ENCODE peak calls at places on chromosomes 4 and X, in four cellular contexts. I, H, T and V are unnamed samples.

GRCh38 chr4:67104145-67104544 is 441.2 kb downstream of the CENPC start:
- DNase-seq in T (no peak), I (no peak), H (peak; percentile 23), V (no peak)

GRCh38 chr4:41129128-41129754 is 85.1 kb downstream of the APBB2 start:
- DNase-seq in H (no peak), T (no peak), I (no peak), V (no peak)

GRCh38 chr4:158172558-158173258 is at the start of gene GASK1B:
- DNase-seq in T (peak; percentile 87), H (peak; percentile 22), I (peak; percentile 41), V (peak; percentile 79)

GRCh38 chr4:110487873-110488272 is 11.9 kb downstream of the ENPEP start:
- DNase-seq in I (no peak), T (peak; percentile 27), H (peak; percentile 72), V (no peak)

GRCh38 chr4:22997358-22998224 is 304.9 kb downstream of the GBA3 start:
- DNase-seq in T (no peak), I (no peak), H (peak; percentile 64), V (no peak)

GRCh38 chr4:130077275-130077674 is 981.3 kb downstream of the C4orf33 start:
- DNase-seq in I (no peak), H (no peak), T (no peak), V (no peak)

GRCh38 chrX:86830685-86831084 is 682.4 kb downstream of the DACH2 start:
- DNase-seq in I (no peak), T (no peak), H (no peak), V (no peak)

GRCh38 chr4:9970399-9971011 is 50.8 kb downstream of the SLC2A9 start:
- DNase-seq in I (no peak), H (no peak), T (no peak), V (no peak)

GRCh38 chr4:154416183-154416543 is 75.4 kb downstream of the DCHS2 start:
- DNase-seq in I (peak; percentile 42), H (peak; percentile 22), T (no peak), V (no peak)

GRCh38 chr4:174198396-174199179 is 84.9 kb downstream of the FBXO8 start:
- DNase-seq in I (no peak), T (peak; percentile 98), H (no peak), V (peak; percentile 68)

GRCh38 chrX:40908857-40909475 is 173.6 kb upstream of the MED14 start:
- DNase-seq in T (peak; percentile 77), I (no peak), H (no peak), V (peak; percentile 83)

GRCh38 chr4:1109898-1110506 is 3.4 kb downstream of the RNF212 start:
- DNase-seq in T (no peak), H (no peak), I (no peak), V (no peak)

GRCh38 chr4:8160233-8160560 is 1.6 kb upstream of the ABLIM2 start:
- DNase-seq in T (no peak), H (no peak), I (no peak), V (no peak)

GRCh38 chr4:80790152-80790551 is 240.4 kb upstream of the BMP3 start:
- DNase-seq in I (no peak), T (no peak), H (no peak), V (no peak)

GRCh38 chr4:95318044-95318443 is 230.7 kb downstream of the UNC5C start:
- DNase-seq in T (no peak), H (no peak), I (no peak), V (no peak)

GRCh38 chr4:145155268-145155870 is 25.0 kb downstream of the OTUD4 start:
- DNase-seq in H (no peak), T (no peak), I (no peak), V (no peak)

GRCh38 chrX:119826399-119826959 is 26.3 kb downstream of the UPF3B start:
- DNase-seq in T (peak; percentile 28), H (no peak), I (no peak), V (peak; percentile 15)

GRCh38 chrX:22746081-22746480 is 253.7 kb upstream of the DDX53 start:
- DNase-seq in I (no peak), H (no peak), T (no peak), V (no peak)

GRCh38 chrX:13066391-13066790 is 22.0 kb upstream of the FAM9C start:
- DNase-seq in H (no peak), T (no peak), I (no peak), V (no peak)

GRCh38 chr4:1008840-1009646 is 2.4 kb upstream of the FGFRL1 start:
- DNase-seq in T (no peak), I (no peak), H (no peak), V (no peak)